ENCODE peak calls at places on chromosomes 5 and 9, in ten cellular contexts. H, R, V, F, P, K, W, B, O and I are unnamed samples.

GRCh38 chr5:2374703-2375102 is 376.8 kb downstream of the IRX2 start:
- DNase-seq in H (no peak), R (no peak), V (no peak), F (no peak), P (no peak), K (no peak), W (no peak), B (no peak), O (no peak), I (no peak)

GRCh38 chr5:32355694-32356093 is 43.0 kb upstream of the MTMR12 start:
- DNase-seq in H (no peak), R (no peak), V (no peak), F (no peak), P (no peak), K (no peak), W (no peak), B (no peak), O (no peak), I (no peak)

GRCh38 chr9:122386316-122386872 is 15.6 kb downstream of the PTGS1 start:
- DNase-seq in H (no peak), R (no peak), V (no peak), F (no peak), P (no peak), K (no peak), W (no peak), B (no peak), O (no peak), I (no peak)

GRCh38 chr5:135033026-135033861 is 784 bp downstream of the PITX1 start:
- DNase-seq in H (no peak), R (peak), V (no peak), F (no peak), P (no peak), K (peak), W (peak), B (no peak), O (no peak), I (no peak)

GRCh38 chr9:114769664-114770063 is 36.2 kb downstream of the TNFSF15 start:
- DNase-seq in H (no peak), R (no peak), V (no peak), F (no peak), P (no peak), K (peak), W (no peak), B (no peak), O (no peak), I (no peak)

GRCh38 chr9:38761999-38762398 is 42.1 kb upstream of the FAM240B start:
- DNase-seq in H (no peak), R (no peak), V (no peak), F (no peak), P (no peak), K (no peak), W (no peak), B (no peak), O (no peak), I (no peak)

GRCh38 chr5:59036274-59036961 is 453.5 kb downstream of the RAB3C start:
- DNase-seq in H (no peak), R (peak), V (peak), F (no peak), P (no peak), K (peak), W (peak), B (no peak), O (no peak), I (peak)

GRCh38 chr5:79193643-79194042 is 42.3 kb upstream of the JMY start:
- DNase-seq in H (no peak), R (peak), V (no peak), F (no peak), P (no peak), K (peak), W (peak), B (peak), O (no peak), I (no peak)

GRCh38 chr5:154081246-154081645 is 42.5 kb downstream of the MFAP3 start:
- DNase-seq in H (no peak), R (no peak), V (no peak), F (no peak), P (no peak), K (no peak), W (no peak), B (no peak), O (no peak), I (no peak)

GRCh38 chr5:122149691-122150090 is 20.3 kb downstream of the ZNF474 start:
- DNase-seq in H (no peak), R (no peak), V (no peak), F (no peak), P (no peak), K (no peak), W (no peak), B (no peak), O (no peak), I (no peak)

GRCh38 chr5:76682395-76682794 is 33.5 kb upstream of the F2R start:
- DNase-seq in H (no peak), R (no peak), V (no peak), F (no peak), P (no peak), K (no peak), W (peak), B (no peak), O (no peak), I (no peak)

GRCh38 chr5:1914471-1914870 is 31.7 kb upstream of the IRX4 start:
- DNase-seq in H (no peak), R (no peak), V (no peak), F (no peak), P (no peak), K (no peak), W (no peak), B (no peak), O (no peak), I (no peak)